ENCODE peak calls at places on chromosomes 6 and 20, in five cellular contexts. One of them, this sample, is unnamed.

GRCh38 chr20:50469324-50469723 is 40.9 kb upstream of the PTPN1 start:
- DNase-seq in choroid plexus epithelial cell: no peak
- DNase-seq in A549: no peak
- DNase-seq in upper lobe of left lung: no peak
- DNase-seq in NB4: no peak
- DNase-seq in this sample: no peak

GRCh38 chr20:47355489-47356219 is 845 bp downstream of the ZMYND8 start:
- DNase-seq in choroid plexus epithelial cell: no peak
- DNase-seq in A549: no peak
- DNase-seq in upper lobe of left lung: no peak
- DNase-seq in NB4: peak; percentile 51
- DNase-seq in this sample: no peak

GRCh38 chr6:167861424-167861823 is 34.7 kb downstream of the AFDN start:
- DNase-seq in choroid plexus epithelial cell: no peak
- DNase-seq in A549: no peak
- DNase-seq in upper lobe of left lung: no peak
- DNase-seq in NB4: no peak
- DNase-seq in this sample: no peak

GRCh38 chr6:99868074-99868702 is 125.8 kb downstream of the MCHR2 start:
- DNase-seq in choroid plexus epithelial cell: peak; percentile 81
- DNase-seq in A549: peak; percentile 61
- DNase-seq in upper lobe of left lung: peak; percentile 66
- DNase-seq in NB4: peak; percentile 74
- DNase-seq in this sample: peak; percentile 69

GRCh38 chr6:8627085-8627861 is 191.9 kb upstream of the SLC35B3 start:
- DNase-seq in choroid plexus epithelial cell: peak; percentile 76
- DNase-seq in A549: peak; percentile 1
- DNase-seq in upper lobe of left lung: no peak
- DNase-seq in NB4: peak; percentile 13
- DNase-seq in this sample: peak; percentile 42

GRCh38 chr6:9126845-9127560 is 691.7 kb upstream of the SLC35B3 start:
- DNase-seq in choroid plexus epithelial cell: peak; percentile 73
- DNase-seq in A549: peak; percentile 49
- DNase-seq in upper lobe of left lung: no peak
- DNase-seq in NB4: peak; percentile 21
- DNase-seq in this sample: peak; percentile 54

GRCh38 chr20:50385733-50386640 is 124.2 kb upstream of the PTPN1 start:
- DNase-seq in choroid plexus epithelial cell: peak; percentile 38
- DNase-seq in A549: no peak
- DNase-seq in upper lobe of left lung: peak; percentile 61
- DNase-seq in NB4: no peak
- DNase-seq in this sample: no peak

GRCh38 chr6:69338431-69339162 is 458.2 kb downstream of the LMBRD1 start:
- DNase-seq in choroid plexus epithelial cell: no peak
- DNase-seq in A549: no peak
- DNase-seq in upper lobe of left lung: no peak
- DNase-seq in NB4: no peak
- DNase-seq in this sample: no peak

GRCh38 chr6:105282801-105283585 is 103.2 kb upstream of the POPDC3 start:
- DNase-seq in choroid plexus epithelial cell: no peak
- DNase-seq in A549: no peak
- DNase-seq in upper lobe of left lung: no peak
- DNase-seq in NB4: no peak
- DNase-seq in this sample: no peak

GRCh38 chr6:119313937-119314893 is 35.3 kb downstream of the MAN1A1 start:
- DNase-seq in choroid plexus epithelial cell: no peak
- DNase-seq in A549: no peak
- DNase-seq in upper lobe of left lung: peak; percentile 33
- DNase-seq in NB4: no peak
- DNase-seq in this sample: no peak

GRCh38 chr6:104413767-104414166 is 446.0 kb downstream of the HACE1 start:
- DNase-seq in choroid plexus epithelial cell: no peak
- DNase-seq in A549: no peak
- DNase-seq in upper lobe of left lung: no peak
- DNase-seq in NB4: peak; percentile 2
- DNase-seq in this sample: no peak

GRCh38 chr6:18432180-18432579 is 45.0 kb downstream of the RNF144B start:
- DNase-seq in choroid plexus epithelial cell: peak; percentile 84
- DNase-seq in A549: no peak
- DNase-seq in upper lobe of left lung: peak; percentile 26
- DNase-seq in NB4: no peak
- DNase-seq in this sample: peak; percentile 42

GRCh38 chr6:9398794-9399373 is 963.5 kb upstream of the SLC35B3 start:
- DNase-seq in choroid plexus epithelial cell: peak; percentile 2
- DNase-seq in A549: no peak
- DNase-seq in upper lobe of left lung: no peak
- DNase-seq in NB4: no peak
- DNase-seq in this sample: no peak

GRCh38 chr6:74431873-74432272 is 735.9 kb downstream of the CD109 start:
- DNase-seq in choroid plexus epithelial cell: no peak
- DNase-seq in A549: no peak
- DNase-seq in upper lobe of left lung: no peak
- DNase-seq in NB4: no peak
- DNase-seq in this sample: peak; percentile 57

GRCh38 chr6:38136547-38136946 is 317.0 kb downstream of the ZFAND3 start:
- DNase-seq in choroid plexus epithelial cell: peak; percentile 33
- DNase-seq in A549: no peak
- DNase-seq in upper lobe of left lung: no peak
- DNase-seq in NB4: no peak
- DNase-seq in this sample: peak; percentile 76

GRCh38 chr6:154962751-154963150 is 32.4 kb upstream of the TIAM2 start:
- DNase-seq in choroid plexus epithelial cell: peak; percentile 87
- DNase-seq in A549: peak; percentile 35
- DNase-seq in upper lobe of left lung: no peak
- DNase-seq in NB4: no peak
- DNase-seq in this sample: peak; percentile 83

GRCh38 chr6:147947521-147947920 is 395.1 kb upstream of the SASH1 start:
- DNase-seq in choroid plexus epithelial cell: peak; percentile 71
- DNase-seq in A549: no peak
- DNase-seq in upper lobe of left lung: peak; percentile 25
- DNase-seq in NB4: no peak
- DNase-seq in this sample: peak; percentile 60

GRCh38 chr20:58242824-58243223 is 14.4 kb upstream of the ANKRD60 start:
- DNase-seq in choroid plexus epithelial cell: no peak
- DNase-seq in A549: no peak
- DNase-seq in upper lobe of left lung: no peak
- DNase-seq in NB4: no peak
- DNase-seq in this sample: no peak

GRCh38 chr20:33658929-33659328 is 3.2 kb upstream of the C20orf144 start:
- DNase-seq in choroid plexus epithelial cell: no peak
- DNase-seq in A549: no peak
- DNase-seq in upper lobe of left lung: no peak
- DNase-seq in NB4: no peak
- DNase-seq in this sample: no peak

GRCh38 chr20:25254986-25255680 is 7.2 kb downstream of the PYGB start:
- DNase-seq in choroid plexus epithelial cell: no peak
- DNase-seq in A549: no peak
- DNase-seq in upper lobe of left lung: peak; percentile 86
- DNase-seq in NB4: no peak
- DNase-seq in this sample: no peak

GRCh38 chr20:12453711-12454110 is 536.0 kb downstream of the BTBD3 start:
- DNase-seq in choroid plexus epithelial cell: no peak
- DNase-seq in A549: no peak
- DNase-seq in upper lobe of left lung: no peak
- DNase-seq in NB4: no peak
- DNase-seq in this sample: no peak

GRCh38 chr6:146916435-146917015 is 287.7 kb upstream of the STXBP5 start:
- DNase-seq in choroid plexus epithelial cell: no peak
- DNase-seq in A549: no peak
- DNase-seq in upper lobe of left lung: no peak
- DNase-seq in NB4: no peak
- DNase-seq in this sample: peak; percentile 39

GRCh38 chr6:1479095-1479494 is 89.7 kb downstream of the FOXF2 start:
- DNase-seq in choroid plexus epithelial cell: peak; percentile 45
- DNase-seq in A549: no peak
- DNase-seq in upper lobe of left lung: no peak
- DNase-seq in NB4: no peak
- DNase-seq in this sample: peak; percentile 99
- TF ChIP-seq CTCF in choroid plexus epithelial cell: peak; percentile 26
- TF ChIP-seq CTCF in A549: no peak
- TF ChIP-seq CTCF in upper lobe of left lung: no peak
- TF ChIP-seq CTCF in NB4: no peak
- TF ChIP-seq CTCF in this sample: peak; percentile 58

GRCh38 chr6:42704251-42704936 is 18.0 kb downstream of the PRPH2 start:
- DNase-seq in choroid plexus epithelial cell: peak; percentile 62
- DNase-seq in A549: no peak
- DNase-seq in upper lobe of left lung: no peak
- DNase-seq in NB4: no peak
- DNase-seq in this sample: peak; percentile 26
- H3K4me3 ChIP-seq in choroid plexus epithelial cell: peak overlapping the region; percentile 61
- H3K4me3 ChIP-seq in A549: no peak overlapping the region
- H3K4me3 ChIP-seq in upper lobe of left lung: peak overlapping the region; percentile 15
- H3K4me3 ChIP-seq in NB4: no peak overlapping the region
- H3K4me3 ChIP-seq in this sample: peak overlapping the region; percentile 28

DNA sequence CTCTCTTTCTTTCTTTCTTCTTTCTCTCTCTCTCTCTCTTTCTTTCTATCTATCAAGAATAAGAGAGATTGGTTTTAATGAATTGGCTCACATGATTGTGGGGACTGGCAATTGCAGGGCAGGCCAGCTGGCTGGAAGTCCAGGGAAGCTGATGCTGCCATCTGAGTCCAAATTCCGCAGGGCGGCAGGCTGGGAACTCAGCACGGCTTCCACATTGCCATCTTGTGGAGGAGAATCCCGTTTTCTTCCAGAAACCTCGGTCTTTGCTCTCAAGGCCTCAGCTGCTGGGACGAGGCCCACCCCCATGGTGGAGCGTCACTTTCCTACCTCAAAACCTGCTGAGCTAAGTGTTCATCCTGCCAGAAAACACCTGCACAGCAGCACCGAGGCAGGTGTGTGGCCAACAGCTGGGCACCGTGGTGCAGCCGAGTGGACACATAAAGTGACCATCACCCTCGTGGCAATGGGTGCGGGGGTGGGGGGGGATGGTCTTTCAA is 58.8 kb upstream of the SLCO4A1 start:
- DNase-seq in choroid plexus epithelial cell: no peak
- DNase-seq in A549: peak; percentile 47
- DNase-seq in upper lobe of left lung: no peak
- DNase-seq in NB4: no peak
- DNase-seq in this sample: no peak
- TF ChIP-seq CTCF in choroid plexus epithelial cell: peak; percentile 18
- TF ChIP-seq CTCF in A549: no peak
- TF ChIP-seq CTCF in upper lobe of left lung: no peak
- TF ChIP-seq CTCF in NB4: no peak
- TF ChIP-seq CTCF in this sample: peak; percentile 4

GRCh38 chr6:141624301-141624700 is 508.4 kb upstream of the GJE1 start:
- DNase-seq in choroid plexus epithelial cell: no peak
- DNase-seq in A549: no peak
- DNase-seq in upper lobe of left lung: no peak
- DNase-seq in NB4: no peak
- DNase-seq in this sample: no peak
- H3K4me3 ChIP-seq in choroid plexus epithelial cell: no peak overlapping the region
- H3K4me3 ChIP-seq in A549: no peak overlapping the region
- H3K4me3 ChIP-seq in upper lobe of left lung: no peak overlapping the region
- H3K4me3 ChIP-seq in NB4: no peak overlapping the region
- H3K4me3 ChIP-seq in this sample: no peak overlapping the region

GRCh38 chr6:28585335-28585734 is 59.7 kb downstream of the GPX5 start:
- DNase-seq in choroid plexus epithelial cell: peak; percentile 79
- DNase-seq in A549: no peak
- DNase-seq in upper lobe of left lung: no peak
- DNase-seq in NB4: peak; percentile 22
- DNase-seq in this sample: peak; percentile 78
- TF ChIP-seq CTCF in choroid plexus epithelial cell: peak; percentile 37
- TF ChIP-seq CTCF in A549: no peak
- TF ChIP-seq CTCF in upper lobe of left lung: no peak
- TF ChIP-seq CTCF in NB4: no peak
- TF ChIP-seq CTCF in this sample: peak; percentile 30

GRCh38 chr6:11380969-11381744 is 148.7 kb upstream of the NEDD9 start:
- DNase-seq in choroid plexus epithelial cell: peak; percentile 47
- DNase-seq in A549: no peak
- DNase-seq in upper lobe of left lung: no peak
- DNase-seq in NB4: no peak
- DNase-seq in this sample: no peak
- H3K4me3 ChIP-seq in choroid plexus epithelial cell: no peak overlapping the region
- H3K4me3 ChIP-seq in A549: no peak overlapping the region
- H3K4me3 ChIP-seq in upper lobe of left lung: peak overlapping the region; percentile 33
- H3K4me3 ChIP-seq in NB4: no peak overlapping the region
- H3K4me3 ChIP-seq in this sample: no peak overlapping the region

GRCh38 chr20:1118336-1119127 is at the start of gene PSMF1:
- DNase-seq in choroid plexus epithelial cell: peak; percentile 92
- DNase-seq in A549: peak; percentile 96
- DNase-seq in upper lobe of left lung: peak; percentile 97
- DNase-seq in NB4: peak; percentile 97
- DNase-seq in this sample: peak; percentile 87
- TF ChIP-seq CTCF in choroid plexus epithelial cell: peak; percentile 6
- TF ChIP-seq CTCF in A549: no peak
- TF ChIP-seq CTCF in upper lobe of left lung: peak; percentile 47
- TF ChIP-seq CTCF in NB4: no peak
- TF ChIP-seq CTCF in this sample: no peak